ENCODE peak calls at places on chromosome 1, in six cellular contexts. Y, A, S, C, R and L are unnamed samples.

GRCh38 chr1:218164111-218164929 is 120.8 kb upstream of the RRP15 start:
- DNase-seq in Y (no peak), A (peak), S (peak), C (no peak), R (peak), L (no peak)

GRCh38 chr1:239811211-239811902 is 280.3 kb upstream of the FMN2 start:
- DNase-seq in Y (no peak), A (no peak), S (no peak), C (peak), R (peak), L (no peak)

GRCh38 chr1:226601456-226601855 is 52.9 kb downstream of the STUM start:
- DNase-seq in Y (no peak), A (no peak), S (no peak), C (no peak), R (no peak), L (no peak)

GRCh38 chr1:234970371-234970730 is 158.3 kb downstream of the TOMM20 start:
- DNase-seq in Y (no peak), A (no peak), S (no peak), C (no peak), R (no peak), L (no peak)

GRCh38 chr1:202122639-202123335 is at the start of gene GPR37L1:
- DNase-seq in Y (no peak), A (peak), S (peak), C (no peak), R (peak), L (no peak)

GRCh38 chr1:222709700-222710153 is 2.6 kb downstream of the AIDA start:
- DNase-seq in Y (no peak), A (no peak), S (no peak), C (no peak), R (no peak), L (no peak)

GRCh38 chr1:212545941-212546638 is 62.5 kb upstream of the ATF3 start:
- DNase-seq in Y (no peak), A (no peak), S (no peak), C (no peak), R (no peak), L (no peak)

GRCh38 chr1:183043254-183043653 is 20.0 kb downstream of the LAMC1 start:
- DNase-seq in Y (no peak), A (no peak), S (no peak), C (no peak), R (no peak), L (no peak)

GRCh38 chr1:94821636-94822305 is 1.6 kb downstream of the SLC44A3 start:
- DNase-seq in Y (no peak), A (no peak), S (no peak), C (no peak), R (no peak), L (no peak)

GRCh38 chr1:20165522-20165951 is 20.4 kb upstream of the UBXN10 start:
- DNase-seq in Y (no peak), A (no peak), S (no peak), C (no peak), R (no peak), L (no peak)

GRCh38 chr1:25088946-25089345 is 143.4 kb downstream of the SYF2 start:
- DNase-seq in Y (no peak), A (no peak), S (no peak), C (no peak), R (no peak), L (no peak)

GRCh38 chr1:46961066-46961758 is 19.9 kb upstream of the CYP4A11 start:
- DNase-seq in Y (no peak), A (no peak), S (no peak), C (no peak), R (no peak), L (no peak)

GRCh38 chr1:63955746-63956145 is 181.9 kb downstream of the ROR1 start:
- DNase-seq in Y (no peak), A (no peak), S (no peak), C (no peak), R (no peak), L (no peak)

GRCh38 chr1:226518375-226518774 is 30.2 kb upstream of the STUM start:
- DNase-seq in Y (no peak), A (no peak), S (no peak), C (no peak), R (no peak), L (no peak)

GRCh38 chr1:67688526-67689219 is 3.7 kb downstream of the GADD45A start:
- DNase-seq in Y (no peak), A (no peak), S (no peak), C (no peak), R (no peak), L (no peak)

GRCh38 chr1:100397681-100398080 is 45.4 kb downstream of the CDC14A start:
- DNase-seq in Y (no peak), A (no peak), S (no peak), C (no peak), R (no peak), L (peak)

GRCh38 chr1:31238986-31239613 is 587 bp downstream of the NKAIN1 start:
- DNase-seq in Y (no peak), A (no peak), S (no peak), C (no peak), R (peak), L (no peak)

GRCh38 chr1:40162791-40163441 is 1.7 kb downstream of the RLF start:
- DNase-seq in Y (no peak), A (peak), S (no peak), C (no peak), R (no peak), L (no peak)

GRCh38 chr1:119101563-119101962 is 38.9 kb downstream of the WARS2 start:
- DNase-seq in Y (no peak), A (no peak), S (no peak), C (no peak), R (no peak), L (no peak)

GRCh38 chr1:81237531-81238528 is 562.9 kb upstream of the ADGRL2 start:
- DNase-seq in Y (no peak), A (no peak), S (no peak), C (no peak), R (no peak), L (no peak)

GRCh38 chr1:167666416-167666815 is 36.4 kb downstream of the RCSD1 start:
- DNase-seq in Y (no peak), A (no peak), S (peak), C (no peak), R (no peak), L (no peak)

GRCh38 chr1:164369698-164370365 is 189.2 kb upstream of the PBX1 start:
- DNase-seq in Y (no peak), A (no peak), S (no peak), C (no peak), R (no peak), L (no peak)

GRCh38 chr1:228318823-228319241 is 87.8 kb downstream of the TRIM11 start:
- DNase-seq in Y (no peak), A (no peak), S (no peak), C (no peak), R (no peak), L (no peak)

GRCh38 chr1:88768816-88769215 is 84.7 kb downstream of the PKN2 start:
- DNase-seq in Y (no peak), A (no peak), S (no peak), C (no peak), R (no peak), L (no peak)

GRCh38 chr1:33130297-33130696 is 49.3 kb downstream of the AZIN2 start:
- DNase-seq in Y (no peak), A (no peak), S (no peak), C (peak), R (no peak), L (no peak)

GRCh38 chr1:18658831-18659230 is 28.2 kb downstream of the PAX7 start:
- DNase-seq in Y (no peak), A (no peak), S (no peak), C (no peak), R (no peak), L (no peak)

GRCh38 chr1:98253145-98253544 is 332.3 kb upstream of the DPYD start:
- DNase-seq in Y (no peak), A (no peak), S (no peak), C (no peak), R (no peak), L (no peak)

GRCh38 chr1:50978852-50979781 is 9.1 kb downstream of the CDKN2C start:
- DNase-seq in Y (no peak), A (peak), S (no peak), C (no peak), R (no peak), L (no peak)

GRCh38 chr1:59285691-59286090 is 11.2 kb upstream of the FGGY start:
- DNase-seq in Y (no peak), A (no peak), S (no peak), C (no peak), R (no peak), L (no peak)

GRCh38 chr1:64212023-64212422 is 8.6 kb downstream of the UBE2U start:
- DNase-seq in Y (no peak), A (no peak), S (no peak), C (no peak), R (no peak), L (no peak)

GRCh38 chr1:116826818-116827606 is 72.8 kb downstream of the CD2 start:
- DNase-seq in Y (no peak), A (no peak), S (no peak), C (peak), R (no peak), L (no peak)

GRCh38 chr1:68207129-68207689 is 25.1 kb downstream of the WLS start:
- DNase-seq in Y (no peak), A (no peak), S (no peak), C (no peak), R (no peak), L (no peak)

GRCh38 chr1:243462929-243463697 is 207.3 kb downstream of the SDCCAG8 start:
- DNase-seq in Y (no peak), A (no peak), S (no peak), C (no peak), R (no peak), L (no peak)